ENCODE peak calls at places on chromosomes 4 and X, in eight cellular contexts. Z, X, Y, A, J, C, Q and I are unnamed samples.

GRCh38 chr4:24805566-24805965 is 10.2 kb downstream of the SOD3 start:
- DNase-seq in Y (no peak), J (no peak), A (no peak), Z (no peak), X (no peak), Q (no peak), C (no peak), I (no peak)

GRCh38 chr4:39637572-39638357 is 900 bp downstream of the SMIM14 start:
- DNase-seq in J (peak), Z (peak), X (peak), C (peak), A (no peak), Y (peak), Q (peak), I (peak)

GRCh38 chr4:3344596-3344995 is 51.8 kb downstream of the RGS12 start:
- DNase-seq in Y (no peak), X (no peak), C (no peak), Z (no peak), Q (no peak), J (no peak), A (no peak), I (no peak)

GRCh38 chrX:15404712-15405111 is 20.5 kb upstream of the VEGFD start:
- DNase-seq in A (no peak), J (peak), X (peak), Y (no peak), Z (no peak), C (no peak), Q (no peak), I (no peak)

GRCh38 chr4:75821216-75821615 is 81.0 kb downstream of the PPEF2 start:
- DNase-seq in C (no peak), A (no peak), J (no peak), Z (no peak), Q (no peak), X (no peak), Y (no peak), I (no peak)

GRCh38 chrX:118675966-118676349 is 51.4 kb upstream of the IL13RA1 start:
- DNase-seq in Z (no peak), J (no peak), A (no peak), X (no peak), Y (no peak), C (no peak), Q (no peak), I (no peak)

GRCh38 chr4:54097152-54097551 is 2.8 kb upstream of the GSX2 start:
- DNase-seq in Z (no peak), X (no peak), Q (no peak), A (no peak), C (no peak), Y (no peak), J (no peak), I (no peak)

GRCh38 chrX:105706041-105706440 is 116.3 kb upstream of the NRK start:
- DNase-seq in A (no peak), C (no peak), Z (no peak), J (no peak), Y (no peak), X (peak), Q (no peak), I (no peak)

GRCh38 chr4:37793562-37793961 is 32.9 kb upstream of the PGM2 start:
- DNase-seq in Y (no peak), Q (no peak), Z (no peak), A (peak), C (no peak), X (peak), J (no peak), I (peak)

GRCh38 chr4:181950372-181951127 is 292.7 kb upstream of the TENM3 start:
- DNase-seq in Y (no peak), Q (no peak), J (no peak), Z (no peak), X (no peak), C (no peak), A (no peak), I (no peak)